ENCODE peak calls at places on chromosomes 12 and 14, in ten cellular contexts. C is HepG2, V is left ventricle myocardium inferior, O is heart left ventricle, F is AG04450, Z is fibroblast of mammary gland, L is brain microvascular endothelial cell, A is HFFc6, S is endothelial cell, N is PC-9. M is an unnamed sample.

GRCh38 chr12:79573820-79574219 is 116.9 kb downstream of the PAWR start:
- DNase-seq in C (no peak), V (no peak), O (no peak), F (no peak), Z (no peak), L (no peak), A (no peak), S (no peak), N (no peak), M (no peak)

GRCh38 chr14:72888636-72889201 is 5.2 kb downstream of the DPF3 start:
- DNase-seq in C (no peak), V (no peak), O (no peak), F (no peak), Z (peak), L (no peak), A (no peak), S (no peak), N (no peak), M (no peak)

GRCh38 chr12:71503579-71504470 is 64.2 kb downstream of the LGR5 start:
- DNase-seq in C (no peak), V (no peak), O (no peak), F (no peak), Z (no peak), L (no peak), A (no peak), S (no peak), N (no peak), M (no peak)

GRCh38 chr12:19428261-19428660 is 11.0 kb upstream of the AEBP2 start:
- DNase-seq in C (no peak), V (no peak), O (no peak), F (no peak), Z (no peak), L (no peak), A (no peak), S (no peak), N (no peak), M (no peak)

GRCh38 chr12:103626498-103626897 is 39.4 kb downstream of the STAB2 start:
- DNase-seq in C (peak), V (peak), O (peak), F (no peak), Z (peak), L (no peak), A (peak), S (no peak), N (no peak), M (peak)

GRCh38 chr12:54650409-54650808 is 2.2 kb upstream of the DCD start:
- DNase-seq in C (no peak), V (no peak), O (no peak), F (no peak), Z (peak), L (no peak), A (peak), S (no peak), N (no peak), M (no peak)

GRCh38 chr12:88185988-88186387 is 43.9 kb downstream of the TMTC3 start:
- DNase-seq in C (no peak), V (no peak), O (no peak), F (peak), Z (peak), L (peak), A (peak), S (no peak), N (peak), M (no peak)

GRCh38 chr14:63893701-63894458 is 41.1 kb downstream of the SYNE2 start:
- DNase-seq in C (no peak), V (peak), O (no peak), F (peak), Z (peak), L (peak), A (peak), S (no peak), N (no peak), M (no peak)

GRCh38 chr14:61456720-61457119 is 135.3 kb downstream of the PRKCH start:
- DNase-seq in C (peak), V (peak), O (peak), F (no peak), Z (peak), L (peak), A (peak), S (peak), N (peak), M (peak)

GRCh38 chr14:98966021-98966420 is 306.0 kb downstream of the BCL11B start:
- DNase-seq in C (no peak), V (no peak), O (no peak), F (no peak), Z (no peak), L (no peak), A (no peak), S (no peak), N (no peak), M (no peak)

GRCh38 chr14:33714527-33715222 is 236.2 kb downstream of the EGLN3 start:
- DNase-seq in C (no peak), V (no peak), O (no peak), F (no peak), Z (peak), L (no peak), A (peak), S (no peak), N (peak), M (no peak)

DNA sequence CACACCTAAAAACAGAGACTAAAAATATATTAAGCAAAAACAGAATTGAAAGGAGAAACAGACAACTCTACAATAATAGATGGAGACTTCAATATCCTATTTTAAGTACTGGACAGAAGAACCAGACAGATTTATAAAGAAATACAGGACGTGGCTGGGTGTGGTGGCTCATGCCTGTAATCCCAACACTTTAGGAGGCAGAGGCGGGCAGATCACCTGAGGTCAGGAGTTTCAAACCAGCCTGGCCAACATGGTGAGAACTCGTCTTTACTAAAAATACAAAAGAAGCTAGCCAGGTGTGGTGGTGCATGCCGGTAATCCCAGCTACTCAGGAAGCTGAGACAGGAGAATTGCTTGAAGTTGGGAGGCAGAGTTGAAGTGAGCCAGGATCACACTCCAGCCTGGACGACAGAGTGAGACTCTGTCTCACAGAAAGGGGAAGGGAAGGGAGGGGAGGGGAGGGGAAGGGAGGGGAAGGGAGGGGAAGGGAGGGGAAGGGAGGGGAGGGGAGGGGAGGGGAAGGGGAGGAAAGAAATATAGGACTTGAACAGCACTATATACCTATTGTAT is 53.0 kb downstream of the CDK17 start:
- DNase-seq in C (no peak), V (no peak), O (no peak), F (no peak), Z (no peak), L (no peak), A (no peak), S (no peak), N (no peak), M (no peak)
- TF ChIP-seq CTCF in C (no peak), V (no peak), O (no peak), F (no peak), Z (no peak), L (no peak), A (no peak), S (no peak), N (no peak), M (no peak)

GRCh38 chr14:89721330-89721729 is 233.2 kb downstream of the EFCAB11 start:
- DNase-seq in C (no peak), V (no peak), O (no peak), F (no peak), Z (no peak), L (no peak), A (no peak), S (no peak), N (no peak), M (no peak)

GRCh38 chr14:89721991-89722390 is 232.5 kb downstream of the EFCAB11 start:
- DNase-seq in C (no peak), V (no peak), O (no peak), F (no peak), Z (no peak), L (no peak), A (no peak), S (no peak), N (no peak), M (peak)

GRCh38 chr14:89719371-89720075 is 235.0 kb downstream of the EFCAB11 start:
- DNase-seq in C (no peak), V (no peak), O (no peak), F (no peak), Z (no peak), L (no peak), A (no peak), S (no peak), N (no peak), M (no peak)

GRCh38 chr14:89720076-89720687 is 234.3 kb downstream of the EFCAB11 start:
- DNase-seq in C (no peak), V (no peak), O (no peak), F (no peak), Z (no peak), L (no peak), A (no peak), S (no peak), N (no peak), M (no peak)

GRCh38 chr14:89720741-89721315 is 233.7 kb downstream of the EFCAB11 start:
- DNase-seq in C (no peak), V (peak), O (peak), F (no peak), Z (no peak), L (no peak), A (no peak), S (no peak), N (no peak), M (no peak)
- TF ChIP-seq CTCF in C (no peak), V (no peak), O (no peak), F (peak), Z (no peak), L (no peak), A (no peak), S (no peak), N (no peak), M (no peak)

DNA sequence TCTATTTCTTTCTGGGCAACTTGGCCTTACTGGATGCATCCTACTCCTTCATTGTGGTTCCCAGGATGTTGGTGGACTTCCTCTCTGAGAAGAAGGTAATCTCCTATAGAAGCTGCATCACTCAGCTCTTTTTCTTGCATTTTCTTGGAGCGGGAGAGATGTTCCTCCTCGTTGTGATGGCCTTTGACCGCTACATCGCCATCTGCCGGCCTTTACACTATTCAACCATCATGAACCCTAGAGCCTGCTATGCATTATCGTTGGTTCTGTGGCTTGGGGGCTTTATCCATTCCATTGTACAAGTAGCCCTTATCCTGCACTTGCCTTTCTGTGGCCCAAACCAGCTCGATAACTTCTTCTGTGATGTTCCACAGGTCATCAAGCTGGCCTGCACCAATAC is 5.3 kb downstream of the OR4N5 start:
- DNase-seq in C (peak), V (no peak), O (no peak), F (no peak), Z (no peak), L (no peak), A (no peak), S (no peak), N (no peak), M (no peak)
- TF ChIP-seq CTCF in C (peak), V (no peak), O (no peak), F (no peak), Z (no peak), L (no peak), A (no peak), S (no peak), N (no peak), M (no peak)

DNA sequence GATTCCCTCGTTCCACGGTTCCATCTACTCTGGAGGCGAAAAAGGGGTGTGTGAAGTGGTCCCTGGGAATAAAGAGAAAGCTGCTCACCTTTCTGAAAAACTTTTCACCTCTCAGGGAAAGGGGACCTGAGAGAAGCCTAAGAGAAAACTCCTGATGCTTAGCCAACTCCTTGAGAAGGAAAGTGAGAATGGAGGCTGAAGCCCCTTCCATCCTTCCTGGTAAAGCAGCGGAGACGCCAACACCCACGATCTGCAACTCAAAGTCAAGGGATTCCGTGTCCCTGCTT is 110.0 kb downstream of the ARF6 start:
- DNase-seq in C (no peak), V (no peak), O (no peak), F (no peak), Z (no peak), L (peak), A (no peak), S (no peak), N (no peak), M (no peak)
- TF ChIP-seq CTCF in C (no peak), V (no peak), O (no peak), F (no peak), Z (no peak), L (no peak), A (no peak), S (no peak), N (no peak), M (no peak)

DNA sequence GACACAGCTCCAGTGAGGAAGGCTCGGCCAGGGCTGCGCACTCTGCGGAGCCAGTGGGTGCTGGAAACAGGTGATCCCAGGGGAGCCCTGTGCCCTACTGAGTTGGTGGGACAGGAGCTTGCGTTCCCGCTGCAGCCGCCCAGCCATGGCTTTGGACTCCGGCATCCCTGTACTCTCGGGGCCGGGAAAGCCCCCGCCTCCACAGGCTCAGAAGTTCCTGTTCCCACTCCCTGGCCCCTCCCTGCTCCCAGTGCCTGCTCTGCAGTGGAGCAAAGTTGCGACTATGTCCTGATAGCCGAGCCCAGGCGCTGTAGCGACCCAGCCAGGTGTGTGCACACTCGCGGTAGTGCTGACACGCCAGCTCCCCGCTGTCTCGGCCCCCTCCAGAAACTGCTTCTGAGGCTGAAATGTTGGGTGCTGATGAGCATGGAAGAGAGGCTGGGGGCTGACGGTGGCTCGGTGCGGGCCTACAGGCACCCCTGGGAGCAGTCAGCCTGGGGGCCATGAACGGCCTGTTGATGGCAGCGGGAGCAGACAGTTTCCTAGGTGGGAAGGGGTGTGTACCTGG is 344.6 kb upstream of the MGAT4C start:
- DNase-seq in C (no peak), V (no peak), O (no peak), F (no peak), Z (no peak), L (no peak), A (no peak), S (no peak), N (no peak), M (peak)
- TF ChIP-seq CTCF in C (no peak), V (no peak), O (no peak), F (no peak), Z (no peak), L (no peak), A (no peak), S (no peak), N (no peak), M (no peak)

DNA sequence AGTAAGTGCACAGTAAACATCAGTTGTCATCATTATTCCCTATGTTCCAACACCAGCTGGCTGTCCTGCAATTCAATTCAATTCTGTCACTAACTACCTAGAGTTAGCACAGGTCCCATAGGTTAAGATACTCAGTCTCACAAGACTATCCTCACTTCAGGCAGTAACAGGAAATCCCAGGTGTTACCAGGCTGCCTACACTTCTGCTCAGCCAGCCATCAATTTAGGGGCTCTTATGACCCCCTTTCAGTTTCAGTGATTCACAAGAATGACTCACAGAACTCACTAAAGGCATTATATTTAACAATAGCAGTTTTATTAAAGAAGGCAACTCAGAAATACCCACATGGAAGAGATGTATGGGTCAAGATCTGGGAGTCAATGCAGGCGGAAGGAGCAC is 120.9 kb upstream of the WSCD2 start:
- DNase-seq in C (no peak), V (no peak), O (no peak), F (no peak), Z (no peak), L (no peak), A (no peak), S (no peak), N (no peak), M (no peak)
- TF ChIP-seq CTCF in C (no peak), V (no peak), O (no peak), F (no peak), Z (no peak), L (no peak), A (no peak), S (no peak), N (no peak), M (no peak)